ENCODE peak calls at places on chromosomes 6 and 20, in seven cellular contexts. One of them, this sample, is unnamed.

GRCh38 chr6:35079311-35080000 is 61.7 kb downstream of the TCP11 start:
- DNase-seq in mesenchymal stem cell: no peak
- DNase-seq in mesendoderm: no peak
- DNase-seq in trophoblast cell: no peak
- DNase-seq in IMR-90: no peak
- DNase-seq in neuronal stem cell: no peak
- DNase-seq in H1: no peak
- DNase-seq in this sample: no peak

GRCh38 chr6:137829641-137830083 is 37.4 kb upstream of the TNFAIP3 start:
- DNase-seq in mesendoderm: no peak
- DNase-seq in trophoblast cell: peak
- DNase-seq in mesenchymal stem cell: peak
- DNase-seq in H1: no peak
- DNase-seq in neuronal stem cell: no peak
- DNase-seq in IMR-90: peak
- DNase-seq in this sample: no peak

GRCh38 chr6:160974304-160974771 is 17.2 kb upstream of the MAP3K4 start:
- DNase-seq in mesendoderm: peak
- DNase-seq in H1: no peak
- DNase-seq in IMR-90: peak
- DNase-seq in mesenchymal stem cell: peak
- DNase-seq in trophoblast cell: no peak
- DNase-seq in neuronal stem cell: no peak
- DNase-seq in this sample: no peak

GRCh38 chr20:40844285-40844684 is 155.2 kb upstream of the MAFB start:
- DNase-seq in H1: no peak
- DNase-seq in IMR-90: no peak
- DNase-seq in mesenchymal stem cell: no peak
- DNase-seq in neuronal stem cell: no peak
- DNase-seq in trophoblast cell: no peak
- DNase-seq in mesendoderm: no peak
- DNase-seq in this sample: no peak

GRCh38 chr20:48384147-48384818 is 443.5 kb downstream of the PREX1 start:
- DNase-seq in H1: peak
- DNase-seq in mesenchymal stem cell: no peak
- DNase-seq in mesendoderm: peak
- DNase-seq in neuronal stem cell: no peak
- DNase-seq in IMR-90: no peak
- DNase-seq in trophoblast cell: no peak
- DNase-seq in this sample: peak

GRCh38 chr6:157989541-157990289 is 8.1 kb downstream of the SYNJ2 start:
- DNase-seq in IMR-90: peak
- DNase-seq in mesenchymal stem cell: peak
- DNase-seq in neuronal stem cell: no peak
- DNase-seq in trophoblast cell: no peak
- DNase-seq in H1: no peak
- DNase-seq in mesendoderm: no peak
- DNase-seq in this sample: no peak

GRCh38 chr6:160272707-160273106 is 14.1 kb upstream of the SLC22A2 start:
- DNase-seq in neuronal stem cell: no peak
- DNase-seq in mesenchymal stem cell: no peak
- DNase-seq in trophoblast cell: no peak
- DNase-seq in IMR-90: no peak
- DNase-seq in mesendoderm: no peak
- DNase-seq in H1: no peak
- DNase-seq in this sample: no peak

GRCh38 chr20:44981736-44982406 is 15.6 kb downstream of the STK4 start:
- DNase-seq in IMR-90: no peak
- DNase-seq in mesenchymal stem cell: no peak
- DNase-seq in neuronal stem cell: no peak
- DNase-seq in trophoblast cell: no peak
- DNase-seq in mesendoderm: no peak
- DNase-seq in H1: no peak
- DNase-seq in this sample: no peak

GRCh38 chr20:4555188-4555893 is 166.4 kb upstream of the PRND start:
- DNase-seq in trophoblast cell: no peak
- DNase-seq in neuronal stem cell: no peak
- DNase-seq in mesendoderm: no peak
- DNase-seq in IMR-90: peak
- DNase-seq in mesenchymal stem cell: peak
- DNase-seq in H1: no peak
- DNase-seq in this sample: no peak

GRCh38 chr6:143449731-143450452 is 603 bp downstream of the ADAT2 start:
- DNase-seq in neuronal stem cell: peak
- DNase-seq in H1: peak
- DNase-seq in mesendoderm: peak
- DNase-seq in IMR-90: peak
- DNase-seq in trophoblast cell: no peak
- DNase-seq in mesenchymal stem cell: peak
- DNase-seq in this sample: peak

GRCh38 chr20:58993332-58994248 is 12.5 kb downstream of the NELFCD start:
- DNase-seq in IMR-90: no peak
- DNase-seq in neuronal stem cell: no peak
- DNase-seq in mesenchymal stem cell: no peak
- DNase-seq in trophoblast cell: no peak
- DNase-seq in H1: no peak
- DNase-seq in mesendoderm: no peak
- DNase-seq in this sample: no peak

GRCh38 chr20:462199-462991 is at the start of gene TBC1D20:
- DNase-seq in IMR-90: peak
- DNase-seq in mesendoderm: peak
- DNase-seq in neuronal stem cell: peak
- DNase-seq in H1: peak
- DNase-seq in mesenchymal stem cell: peak
- DNase-seq in trophoblast cell: peak
- DNase-seq in this sample: peak

GRCh38 chr6:90458353-90459224 is 128.3 kb downstream of the MAP3K7 start:
- DNase-seq in mesenchymal stem cell: no peak
- DNase-seq in trophoblast cell: peak
- DNase-seq in neuronal stem cell: no peak
- DNase-seq in H1: no peak
- DNase-seq in mesendoderm: no peak
- DNase-seq in IMR-90: no peak
- DNase-seq in this sample: no peak

GRCh38 chr6:126672654-126673053 is 332.7 kb downstream of the CENPW start:
- DNase-seq in trophoblast cell: no peak
- DNase-seq in IMR-90: no peak
- DNase-seq in H1: no peak
- DNase-seq in neuronal stem cell: no peak
- DNase-seq in mesenchymal stem cell: no peak
- DNase-seq in mesendoderm: no peak
- DNase-seq in this sample: no peak

GRCh38 chr6:169070506-169071176 is 183.0 kb downstream of the THBS2 start:
- DNase-seq in mesenchymal stem cell: peak
- DNase-seq in neuronal stem cell: no peak
- DNase-seq in H1: no peak
- DNase-seq in mesendoderm: peak
- DNase-seq in IMR-90: peak
- DNase-seq in trophoblast cell: peak
- DNase-seq in this sample: no peak

GRCh38 chr20:33992145-33992922 is 1.4 kb upstream of the RALY start:
- DNase-seq in mesendoderm: no peak
- DNase-seq in neuronal stem cell: no peak
- DNase-seq in IMR-90: peak
- DNase-seq in trophoblast cell: peak
- DNase-seq in H1: no peak
- DNase-seq in mesenchymal stem cell: no peak
- DNase-seq in this sample: no peak

GRCh38 chr6:83867527-83868161 is 8.2 kb downstream of the CYB5R4 start:
- DNase-seq in neuronal stem cell: peak
- DNase-seq in mesendoderm: peak
- DNase-seq in mesenchymal stem cell: peak
- DNase-seq in H1: no peak
- DNase-seq in trophoblast cell: peak
- DNase-seq in IMR-90: peak
- DNase-seq in this sample: no peak

GRCh38 chr20:32753731-32754130 is 8.5 kb upstream of the DNMT3B start:
- DNase-seq in neuronal stem cell: no peak
- DNase-seq in IMR-90: peak
- DNase-seq in mesendoderm: no peak
- DNase-seq in trophoblast cell: no peak
- DNase-seq in mesenchymal stem cell: no peak
- DNase-seq in H1: no peak
- DNase-seq in this sample: no peak

GRCh38 chr20:45912344-45912682 is 358 bp upstream of the PLTP start:
- DNase-seq in mesenchymal stem cell: no peak
- DNase-seq in mesendoderm: no peak
- DNase-seq in H1: no peak
- DNase-seq in trophoblast cell: no peak
- DNase-seq in neuronal stem cell: no peak
- DNase-seq in IMR-90: no peak
- DNase-seq in this sample: no peak

GRCh38 chr20:34600892-34601653 is 42.6 kb downstream of the MAP1LC3A start:
- DNase-seq in mesenchymal stem cell: peak
- DNase-seq in trophoblast cell: no peak
- DNase-seq in IMR-90: no peak
- DNase-seq in H1: no peak
- DNase-seq in mesendoderm: no peak
- DNase-seq in neuronal stem cell: no peak
- DNase-seq in this sample: no peak

GRCh38 chr6:42101186-42101657 is 41.2 kb downstream of the C6orf132 start:
- DNase-seq in IMR-90: peak
- DNase-seq in neuronal stem cell: no peak
- DNase-seq in trophoblast cell: no peak
- DNase-seq in H1: no peak
- DNase-seq in mesenchymal stem cell: peak
- DNase-seq in mesendoderm: no peak
- DNase-seq in this sample: no peak

GRCh38 chr20:433300-433975 is 25.3 kb downstream of the RBCK1 start:
- DNase-seq in IMR-90: no peak
- DNase-seq in mesendoderm: no peak
- DNase-seq in neuronal stem cell: no peak
- DNase-seq in H1: no peak
- DNase-seq in mesenchymal stem cell: no peak
- DNase-seq in trophoblast cell: no peak
- DNase-seq in this sample: no peak

GRCh38 chr6:53311586-53311935 is 37.2 kb downstream of the ELOVL5 start:
- DNase-seq in H1: no peak
- DNase-seq in mesendoderm: no peak
- DNase-seq in neuronal stem cell: no peak
- DNase-seq in IMR-90: no peak
- DNase-seq in mesenchymal stem cell: no peak
- DNase-seq in trophoblast cell: no peak
- DNase-seq in this sample: no peak

DNA sequence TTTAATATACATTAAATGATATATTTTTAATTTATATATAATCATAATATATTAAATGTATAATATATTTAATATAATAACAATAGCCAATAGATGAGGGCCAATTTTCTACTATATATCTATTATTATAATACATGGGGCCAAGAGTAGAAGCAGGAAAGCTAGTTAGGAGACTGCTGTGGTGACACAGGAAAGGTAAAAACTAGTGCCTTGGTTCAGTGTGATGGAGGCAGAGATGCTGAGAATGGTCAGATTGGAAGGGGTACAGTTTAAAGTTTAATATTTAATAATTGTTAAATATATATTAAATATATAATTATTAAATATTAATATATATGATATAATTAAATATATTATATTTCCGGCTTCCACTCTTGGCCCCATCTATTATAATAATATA is 102.9 kb upstream of the RNF217 start:
- DNase-seq in mesenchymal stem cell: no peak
- DNase-seq in trophoblast cell: no peak
- DNase-seq in IMR-90: no peak
- DNase-seq in neuronal stem cell: no peak
- DNase-seq in mesendoderm: no peak
- DNase-seq in H1: no peak
- DNase-seq in this sample: no peak
- H3K18ac ChIP-seq in mesenchymal stem cell: no peak
- H3K18ac ChIP-seq in trophoblast cell: no peak
- H3K18ac ChIP-seq in IMR-90: no peak
- H3K18ac ChIP-seq in neuronal stem cell: no peak
- H3K18ac ChIP-seq in mesendoderm: no peak
- H3K18ac ChIP-seq in H1: no peak
- H3K18ac ChIP-seq in this sample: no peak

GRCh38 chr6:108765495-108765894 is 82.7 kb upstream of the ARMC2 start:
- DNase-seq in neuronal stem cell: no peak
- DNase-seq in mesendoderm: no peak
- DNase-seq in trophoblast cell: no peak
- DNase-seq in mesenchymal stem cell: no peak
- DNase-seq in IMR-90: no peak
- DNase-seq in H1: no peak
- DNase-seq in this sample: no peak
- H3K18ac ChIP-seq in neuronal stem cell: no peak
- H3K18ac ChIP-seq in mesendoderm: no peak
- H3K18ac ChIP-seq in trophoblast cell: no peak
- H3K18ac ChIP-seq in mesenchymal stem cell: no peak
- H3K18ac ChIP-seq in IMR-90: no peak
- H3K18ac ChIP-seq in H1: no peak
- H3K18ac ChIP-seq in this sample: no peak

DNA sequence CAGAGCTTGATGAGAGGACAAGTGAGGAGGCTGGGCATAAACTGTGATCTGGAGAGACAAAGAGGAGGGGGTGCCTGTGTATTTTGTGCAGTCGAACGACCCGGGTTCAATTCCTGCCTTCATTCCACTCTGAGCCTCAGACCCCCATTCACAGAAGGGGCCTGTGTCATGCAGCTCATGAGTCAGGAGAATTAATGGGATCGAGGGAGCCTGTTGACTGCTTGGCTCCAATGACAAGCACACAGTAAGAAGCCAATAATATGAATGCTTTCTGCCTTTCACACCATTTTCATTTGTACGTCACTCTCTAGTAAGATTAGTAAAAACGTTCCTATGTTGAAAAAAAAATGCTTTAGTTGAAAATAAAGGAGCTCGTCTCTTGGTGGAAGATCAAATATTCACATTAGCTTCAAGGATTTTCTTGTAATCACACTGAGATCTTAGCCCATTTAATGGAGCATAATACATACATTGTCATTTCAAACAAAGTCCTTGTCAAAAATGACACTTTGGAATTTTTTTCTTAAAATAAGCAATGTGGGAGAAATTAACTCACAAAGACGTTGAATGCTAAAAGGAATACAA is 246.8 kb upstream of the AFDN start:
- DNase-seq in mesendoderm: no peak
- DNase-seq in mesenchymal stem cell: no peak
- DNase-seq in IMR-90: no peak
- DNase-seq in trophoblast cell: no peak
- DNase-seq in H1: no peak
- DNase-seq in neuronal stem cell: no peak
- DNase-seq in this sample: no peak
- H3K18ac ChIP-seq in mesendoderm: no peak
- H3K18ac ChIP-seq in mesenchymal stem cell: no peak
- H3K18ac ChIP-seq in IMR-90: no peak
- H3K18ac ChIP-seq in trophoblast cell: no peak
- H3K18ac ChIP-seq in H1: no peak
- H3K18ac ChIP-seq in neuronal stem cell: no peak
- H3K18ac ChIP-seq in this sample: no peak

GRCh38 chr20:52118233-52118632 is 73.3 kb downstream of the ZFP64 start:
- DNase-seq in mesendoderm: no peak
- DNase-seq in mesenchymal stem cell: no peak
- DNase-seq in H1: no peak
- DNase-seq in trophoblast cell: no peak
- DNase-seq in neuronal stem cell: no peak
- DNase-seq in IMR-90: no peak
- DNase-seq in this sample: no peak

GRCh38 chr20:52118696-52119095 is 72.9 kb downstream of the ZFP64 start:
- DNase-seq in mesenchymal stem cell: no peak
- DNase-seq in neuronal stem cell: no peak
- DNase-seq in IMR-90: no peak
- DNase-seq in H1: no peak
- DNase-seq in mesendoderm: no peak
- DNase-seq in trophoblast cell: no peak
- DNase-seq in this sample: no peak
- H3K18ac ChIP-seq in mesenchymal stem cell: no peak
- H3K18ac ChIP-seq in neuronal stem cell: no peak
- H3K18ac ChIP-seq in IMR-90: no peak
- H3K18ac ChIP-seq in H1: no peak
- H3K18ac ChIP-seq in mesendoderm: no peak
- H3K18ac ChIP-seq in trophoblast cell: no peak
- H3K18ac ChIP-seq in this sample: no peak

This sample was measured in H9.